ENCODE peak calls at places on chromosomes 6 and 20, in eight cellular contexts. One of them, this sample, is unnamed.

GRCh38 chr6:13398421-13398994 is 70.2 kb upstream of the TBC1D7 start:
- DNase-seq in heart left ventricle: no peak
- DNase-seq in ovary: no peak
- DNase-seq in HepG2: no peak
- DNase-seq in spleen: no peak
- DNase-seq in HCT116: no peak
- DNase-seq in body of pancreas: no peak
- DNase-seq in tibial nerve: no peak
- DNase-seq in this sample: no peak

GRCh38 chr6:54813901-54814300 is 32.7 kb upstream of the FAM83B start:
- DNase-seq in heart left ventricle: no peak
- DNase-seq in ovary: no peak
- DNase-seq in HepG2: no peak
- DNase-seq in spleen: no peak
- DNase-seq in HCT116: no peak
- DNase-seq in body of pancreas: no peak
- DNase-seq in tibial nerve: no peak
- DNase-seq in this sample: no peak

GRCh38 chr6:167567142-167568033 is 242.5 kb downstream of the TTLL2 start:
- DNase-seq in heart left ventricle: no peak
- DNase-seq in ovary: no peak
- DNase-seq in HepG2: no peak
- DNase-seq in spleen: no peak
- DNase-seq in HCT116: no peak
- DNase-seq in body of pancreas: no peak
- DNase-seq in tibial nerve: peak
- DNase-seq in this sample: no peak

GRCh38 chr6:44052419-44053011 is 74.7 kb downstream of the MRPL14 start:
- DNase-seq in heart left ventricle: peak
- DNase-seq in ovary: no peak
- DNase-seq in HepG2: no peak
- DNase-seq in spleen: peak
- DNase-seq in HCT116: no peak
- DNase-seq in body of pancreas: no peak
- DNase-seq in tibial nerve: no peak
- DNase-seq in this sample: no peak

GRCh38 chr20:41304002-41304401 is 13.5 kb downstream of the ZHX3 start:
- DNase-seq in heart left ventricle: no peak
- DNase-seq in ovary: no peak
- DNase-seq in HepG2: no peak
- DNase-seq in spleen: no peak
- DNase-seq in HCT116: no peak
- DNase-seq in body of pancreas: no peak
- DNase-seq in tibial nerve: no peak
- DNase-seq in this sample: no peak

GRCh38 chr6:19812512-19813119 is 24.6 kb upstream of the ID4 start:
- DNase-seq in heart left ventricle: no peak
- DNase-seq in ovary: no peak
- DNase-seq in HepG2: peak
- DNase-seq in spleen: no peak
- DNase-seq in HCT116: peak
- DNase-seq in body of pancreas: peak
- DNase-seq in tibial nerve: no peak
- DNase-seq in this sample: no peak

GRCh38 chr6:81997091-81997926 is 244.8 kb upstream of the TENT5A start:
- DNase-seq in heart left ventricle: no peak
- DNase-seq in ovary: no peak
- DNase-seq in HepG2: no peak
- DNase-seq in spleen: no peak
- DNase-seq in HCT116: no peak
- DNase-seq in body of pancreas: no peak
- DNase-seq in tibial nerve: no peak
- DNase-seq in this sample: no peak

GRCh38 chr6:56073315-56073714 is 174.1 kb downstream of the COL21A1 start:
- DNase-seq in heart left ventricle: no peak
- DNase-seq in ovary: no peak
- DNase-seq in HepG2: no peak
- DNase-seq in spleen: no peak
- DNase-seq in HCT116: no peak
- DNase-seq in body of pancreas: no peak
- DNase-seq in tibial nerve: no peak
- DNase-seq in this sample: no peak

GRCh38 chr6:125262026-125263013 is 39.4 kb downstream of the HDDC2 start:
- DNase-seq in heart left ventricle: no peak
- DNase-seq in ovary: no peak
- DNase-seq in HepG2: no peak
- DNase-seq in spleen: no peak
- DNase-seq in HCT116: no peak
- DNase-seq in body of pancreas: no peak
- DNase-seq in tibial nerve: no peak
- DNase-seq in this sample: no peak

GRCh38 chr6:106237286-106237685 is 88.3 kb downstream of the ATG5 start:
- DNase-seq in heart left ventricle: no peak
- DNase-seq in ovary: no peak
- DNase-seq in HepG2: peak
- DNase-seq in spleen: no peak
- DNase-seq in HCT116: no peak
- DNase-seq in body of pancreas: no peak
- DNase-seq in tibial nerve: no peak
- DNase-seq in this sample: no peak

GRCh38 chr6:166330612-166331011 is 11.7 kb downstream of the SFT2D1 start:
- DNase-seq in heart left ventricle: peak
- DNase-seq in ovary: no peak
- DNase-seq in HepG2: peak
- DNase-seq in spleen: peak
- DNase-seq in HCT116: no peak
- DNase-seq in body of pancreas: peak
- DNase-seq in tibial nerve: no peak
- DNase-seq in this sample: no peak

GRCh38 chr6:80771941-80772340 is 665.5 kb downstream of the BCKDHB start:
- DNase-seq in heart left ventricle: no peak
- DNase-seq in ovary: no peak
- DNase-seq in HepG2: no peak
- DNase-seq in spleen: no peak
- DNase-seq in HCT116: no peak
- DNase-seq in body of pancreas: no peak
- DNase-seq in tibial nerve: no peak
- DNase-seq in this sample: no peak

GRCh38 chr6:20572940-20573339 is 38.7 kb downstream of the CDKAL1 start:
- DNase-seq in heart left ventricle: no peak
- DNase-seq in ovary: no peak
- DNase-seq in HepG2: peak
- DNase-seq in spleen: no peak
- DNase-seq in HCT116: no peak
- DNase-seq in body of pancreas: no peak
- DNase-seq in tibial nerve: peak
- DNase-seq in this sample: no peak

GRCh38 chr6:161000632-161001031 is 9.1 kb downstream of the MAP3K4 start:
- DNase-seq in heart left ventricle: no peak
- DNase-seq in ovary: no peak
- DNase-seq in HepG2: no peak
- DNase-seq in spleen: no peak
- DNase-seq in HCT116: no peak
- DNase-seq in body of pancreas: no peak
- DNase-seq in tibial nerve: no peak
- DNase-seq in this sample: no peak

GRCh38 chr6:89716532-89716931 is 78.0 kb upstream of the LYRM2 start:
- DNase-seq in heart left ventricle: no peak
- DNase-seq in ovary: no peak
- DNase-seq in HepG2: no peak
- DNase-seq in spleen: no peak
- DNase-seq in HCT116: no peak
- DNase-seq in body of pancreas: no peak
- DNase-seq in tibial nerve: no peak
- DNase-seq in this sample: no peak

GRCh38 chr20:45905505-45906079 is 6.4 kb downstream of the PLTP start:
- DNase-seq in heart left ventricle: no peak
- DNase-seq in ovary: no peak
- DNase-seq in HepG2: peak
- DNase-seq in spleen: no peak
- DNase-seq in HCT116: peak
- DNase-seq in body of pancreas: no peak
- DNase-seq in tibial nerve: no peak
- DNase-seq in this sample: no peak

GRCh38 chr6:71486466-71486865 is 197.9 kb downstream of the OGFRL1 start:
- DNase-seq in heart left ventricle: no peak
- DNase-seq in ovary: no peak
- DNase-seq in HepG2: no peak
- DNase-seq in spleen: no peak
- DNase-seq in HCT116: no peak
- DNase-seq in body of pancreas: no peak
- DNase-seq in tibial nerve: no peak
- DNase-seq in this sample: no peak

DNA sequence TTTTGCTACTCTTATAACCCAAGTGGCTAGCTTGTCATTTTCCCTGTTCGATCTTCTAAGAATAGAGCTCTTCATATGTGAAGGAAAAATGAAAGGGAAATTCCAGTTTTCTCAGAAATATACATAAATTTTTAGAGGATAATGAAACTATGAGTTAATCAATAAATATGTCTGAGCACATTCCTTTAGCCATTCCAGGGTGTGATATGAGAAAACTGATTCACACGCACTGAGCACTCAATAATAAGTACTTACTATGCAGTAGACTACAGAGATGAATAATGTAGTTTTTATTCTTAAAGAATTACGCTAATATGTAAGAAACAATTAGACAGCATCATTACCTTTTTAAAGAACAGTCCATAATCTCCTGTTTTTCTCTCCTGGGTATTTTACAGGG is 207.7 kb downstream of the ARHGAP18 start:
- DNase-seq in heart left ventricle: no peak
- DNase-seq in ovary: no peak
- DNase-seq in HepG2: no peak
- DNase-seq in spleen: no peak
- DNase-seq in HCT116: no peak
- DNase-seq in body of pancreas: no peak
- DNase-seq in tibial nerve: no peak
- DNase-seq in this sample: no peak
- H3K27ac ChIP-seq in heart left ventricle: no peak
- H3K27ac ChIP-seq in ovary: no peak
- H3K27ac ChIP-seq in HepG2: no peak
- H3K27ac ChIP-seq in spleen: no peak
- H3K27ac ChIP-seq in HCT116: peak
- H3K27ac ChIP-seq in body of pancreas: no peak
- H3K27ac ChIP-seq in tibial nerve: no peak
- H3K27ac ChIP-seq in this sample: no peak

DNA sequence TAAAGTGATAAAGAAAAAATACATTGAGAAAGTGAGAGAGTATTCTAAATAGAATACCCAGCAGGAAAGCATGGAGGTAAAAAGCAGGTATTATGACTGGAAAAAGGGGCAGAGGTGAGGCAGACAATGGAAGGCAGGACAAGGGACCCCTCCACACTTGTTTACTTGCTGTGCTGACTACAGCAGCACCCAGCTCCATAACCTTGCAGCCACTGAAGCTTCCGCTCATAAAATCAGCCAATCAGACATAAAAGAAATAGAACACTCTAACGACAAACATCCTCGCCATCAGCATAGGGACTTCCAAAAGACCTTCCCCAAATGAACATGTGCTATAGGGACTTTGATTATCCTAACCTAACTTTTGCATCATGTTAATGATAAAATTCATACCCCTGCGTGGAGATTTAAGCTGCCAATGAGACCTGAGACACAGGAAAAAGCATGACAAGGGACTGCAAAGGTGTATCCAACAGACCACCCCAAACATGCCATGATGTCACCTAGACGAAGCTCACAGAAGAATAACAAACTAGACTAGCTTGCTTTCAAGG is 120.1 kb downstream of the HFE start:
- DNase-seq in heart left ventricle: no peak
- DNase-seq in ovary: no peak
- DNase-seq in HepG2: no peak
- DNase-seq in spleen: no peak
- DNase-seq in HCT116: no peak
- DNase-seq in body of pancreas: no peak
- DNase-seq in tibial nerve: no peak
- DNase-seq in this sample: no peak
- TF ChIP-seq POLR2A in heart left ventricle: no peak
- TF ChIP-seq POLR2A in ovary: no peak
- TF ChIP-seq POLR2A in HepG2: no peak
- TF ChIP-seq POLR2A in spleen: no peak
- TF ChIP-seq POLR2A in HCT116: no peak
- TF ChIP-seq POLR2A in body of pancreas: no peak
- TF ChIP-seq POLR2A in tibial nerve: no peak
- TF ChIP-seq POLR2A in this sample: no peak

GRCh38 chr6:45209762-45210161 is 118.4 kb upstream of the RUNX2 start:
- DNase-seq in heart left ventricle: no peak
- DNase-seq in ovary: no peak
- DNase-seq in HepG2: no peak
- DNase-seq in spleen: no peak
- DNase-seq in HCT116: no peak
- DNase-seq in body of pancreas: no peak
- DNase-seq in tibial nerve: no peak
- DNase-seq in this sample: no peak
- H3K27ac ChIP-seq in heart left ventricle: no peak
- H3K27ac ChIP-seq in ovary: no peak
- H3K27ac ChIP-seq in HepG2: no peak
- H3K27ac ChIP-seq in spleen: no peak
- H3K27ac ChIP-seq in HCT116: no peak
- H3K27ac ChIP-seq in body of pancreas: no peak
- H3K27ac ChIP-seq in tibial nerve: no peak
- H3K27ac ChIP-seq in this sample: no peak

GRCh38 chr6:1834641-1835516 is 225.2 kb downstream of the FOXC1 start:
- DNase-seq in heart left ventricle: no peak
- DNase-seq in ovary: no peak
- DNase-seq in HepG2: no peak
- DNase-seq in spleen: no peak
- DNase-seq in HCT116: no peak
- DNase-seq in body of pancreas: no peak
- DNase-seq in tibial nerve: no peak
- DNase-seq in this sample: no peak

GRCh38 chr6:1831030-1831429 is 221.3 kb downstream of the FOXC1 start:
- DNase-seq in heart left ventricle: no peak
- DNase-seq in ovary: no peak
- DNase-seq in HepG2: no peak
- DNase-seq in spleen: no peak
- DNase-seq in HCT116: no peak
- DNase-seq in body of pancreas: no peak
- DNase-seq in tibial nerve: no peak
- DNase-seq in this sample: no peak

GRCh38 chr6:1834231-1834630 is 224.5 kb downstream of the FOXC1 start:
- DNase-seq in heart left ventricle: no peak
- DNase-seq in ovary: no peak
- DNase-seq in HepG2: no peak
- DNase-seq in spleen: no peak
- DNase-seq in HCT116: no peak
- DNase-seq in body of pancreas: no peak
- DNase-seq in tibial nerve: no peak
- DNase-seq in this sample: no peak

GRCh38 chr6:1832358-1832757 is 222.6 kb downstream of the FOXC1 start:
- DNase-seq in heart left ventricle: no peak
- DNase-seq in ovary: no peak
- DNase-seq in HepG2: no peak
- DNase-seq in spleen: no peak
- DNase-seq in HCT116: no peak
- DNase-seq in body of pancreas: no peak
- DNase-seq in tibial nerve: no peak
- DNase-seq in this sample: no peak

GRCh38 chr6:1832844-1833787 is 223.4 kb downstream of the FOXC1 start:
- DNase-seq in heart left ventricle: peak
- DNase-seq in ovary: peak
- DNase-seq in HepG2: peak
- DNase-seq in spleen: no peak
- DNase-seq in HCT116: no peak
- DNase-seq in body of pancreas: peak
- DNase-seq in tibial nerve: peak
- DNase-seq in this sample: peak
- TF ChIP-seq POLR2A in heart left ventricle: no peak
- TF ChIP-seq POLR2A in ovary: no peak
- TF ChIP-seq POLR2A in HepG2: no peak
- TF ChIP-seq POLR2A in spleen: no peak
- TF ChIP-seq POLR2A in HCT116: no peak
- TF ChIP-seq POLR2A in body of pancreas: no peak
- TF ChIP-seq POLR2A in tibial nerve: no peak
- TF ChIP-seq POLR2A in this sample: no peak

GRCh38 chr6:6678811-6679210 is 90.3 kb downstream of the LY86 start:
- DNase-seq in heart left ventricle: no peak
- DNase-seq in ovary: no peak
- DNase-seq in HepG2: no peak
- DNase-seq in spleen: no peak
- DNase-seq in HCT116: no peak
- DNase-seq in body of pancreas: no peak
- DNase-seq in tibial nerve: no peak
- DNase-seq in this sample: no peak
- H3K27ac ChIP-seq in heart left ventricle: no peak
- H3K27ac ChIP-seq in ovary: no peak
- H3K27ac ChIP-seq in HepG2: no peak
- H3K27ac ChIP-seq in spleen: no peak
- H3K27ac ChIP-seq in HCT116: no peak
- H3K27ac ChIP-seq in body of pancreas: no peak
- H3K27ac ChIP-seq in tibial nerve: peak
- H3K27ac ChIP-seq in this sample: no peak